ENCODE peak calls at places on chromosomes 12 and 14, in five cellular contexts. One of them, this sample, is unnamed.

GRCh38 chr14:103072595-103073366 is 11.2 kb upstream of the LBHD2 start:
- DNase-seq in mesothelial cell of epicardium: no peak
- DNase-seq in MCF 10A: peak; percentile 33
- DNase-seq in nephron progenitor cell: no peak
- DNase-seq in heart left ventricle: peak; percentile 41
- DNase-seq in this sample: no peak

GRCh38 chr14:26427059-26427458 is 170.8 kb downstream of the NOVA1 start:
- DNase-seq in mesothelial cell of epicardium: no peak
- DNase-seq in heart left ventricle: no peak
- DNase-seq in MCF 10A: peak; percentile 0
- DNase-seq in nephron progenitor cell: no peak
- DNase-seq in this sample: no peak

GRCh38 chr12:78120866-78121590 is 290.3 kb downstream of the NAV3 start:
- DNase-seq in heart left ventricle: no peak
- DNase-seq in MCF 10A: peak; percentile 51
- DNase-seq in nephron progenitor cell: no peak
- DNase-seq in mesothelial cell of epicardium: no peak
- DNase-seq in this sample: no peak

GRCh38 chr12:96751626-96752025 is 155.4 kb upstream of the NEDD1 start:
- DNase-seq in heart left ventricle: no peak
- DNase-seq in mesothelial cell of epicardium: no peak
- DNase-seq in nephron progenitor cell: no peak
- DNase-seq in MCF 10A: no peak
- DNase-seq in this sample: no peak

GRCh38 chr12:129483494-129483893 is 420.3 kb downstream of the TMEM132D start:
- DNase-seq in mesothelial cell of epicardium: no peak
- DNase-seq in heart left ventricle: no peak
- DNase-seq in MCF 10A: no peak
- DNase-seq in nephron progenitor cell: no peak
- DNase-seq in this sample: no peak

GRCh38 chr14:94673071-94673470 is 60.9 kb downstream of the SERPINA3 start:
- DNase-seq in MCF 10A: no peak
- DNase-seq in mesothelial cell of epicardium: no peak
- DNase-seq in heart left ventricle: no peak
- DNase-seq in nephron progenitor cell: no peak
- DNase-seq in this sample: no peak

GRCh38 chr14:101409006-101409543 is 152.2 kb upstream of the DIO3 start:
- DNase-seq in heart left ventricle: no peak
- DNase-seq in nephron progenitor cell: no peak
- DNase-seq in mesothelial cell of epicardium: no peak
- DNase-seq in MCF 10A: no peak
- DNase-seq in this sample: no peak

GRCh38 chr12:112606611-112607366 is 184.8 kb upstream of the RPH3A start:
- DNase-seq in mesothelial cell of epicardium: no peak
- DNase-seq in nephron progenitor cell: no peak
- DNase-seq in heart left ventricle: no peak
- DNase-seq in MCF 10A: no peak
- DNase-seq in this sample: no peak

GRCh38 chr12:17928708-17929366 is 161.2 kb downstream of the RERGL start:
- DNase-seq in mesothelial cell of epicardium: no peak
- DNase-seq in heart left ventricle: no peak
- DNase-seq in nephron progenitor cell: no peak
- DNase-seq in MCF 10A: peak; percentile 60
- DNase-seq in this sample: no peak

GRCh38 chr12:27595231-27595642 is 71.2 kb downstream of the PPFIBP1 start:
- DNase-seq in MCF 10A: no peak
- DNase-seq in heart left ventricle: no peak
- DNase-seq in nephron progenitor cell: peak; percentile 9
- DNase-seq in mesothelial cell of epicardium: no peak
- DNase-seq in this sample: peak; percentile 54

GRCh38 chr12:121803861-121804416 is at the start of gene SETD1B:
- DNase-seq in mesothelial cell of epicardium: no peak
- DNase-seq in heart left ventricle: peak; percentile 84
- DNase-seq in MCF 10A: peak; percentile 54
- DNase-seq in nephron progenitor cell: peak; percentile 54
- DNase-seq in this sample: peak; percentile 66

GRCh38 chr12:124609041-124609984 is 41.9 kb upstream of the NCOR2 start:
- DNase-seq in nephron progenitor cell: no peak
- DNase-seq in mesothelial cell of epicardium: peak; percentile 89
- DNase-seq in MCF 10A: peak; percentile 90
- DNase-seq in heart left ventricle: peak; percentile 92
- DNase-seq in this sample: peak; percentile 98

DNA sequence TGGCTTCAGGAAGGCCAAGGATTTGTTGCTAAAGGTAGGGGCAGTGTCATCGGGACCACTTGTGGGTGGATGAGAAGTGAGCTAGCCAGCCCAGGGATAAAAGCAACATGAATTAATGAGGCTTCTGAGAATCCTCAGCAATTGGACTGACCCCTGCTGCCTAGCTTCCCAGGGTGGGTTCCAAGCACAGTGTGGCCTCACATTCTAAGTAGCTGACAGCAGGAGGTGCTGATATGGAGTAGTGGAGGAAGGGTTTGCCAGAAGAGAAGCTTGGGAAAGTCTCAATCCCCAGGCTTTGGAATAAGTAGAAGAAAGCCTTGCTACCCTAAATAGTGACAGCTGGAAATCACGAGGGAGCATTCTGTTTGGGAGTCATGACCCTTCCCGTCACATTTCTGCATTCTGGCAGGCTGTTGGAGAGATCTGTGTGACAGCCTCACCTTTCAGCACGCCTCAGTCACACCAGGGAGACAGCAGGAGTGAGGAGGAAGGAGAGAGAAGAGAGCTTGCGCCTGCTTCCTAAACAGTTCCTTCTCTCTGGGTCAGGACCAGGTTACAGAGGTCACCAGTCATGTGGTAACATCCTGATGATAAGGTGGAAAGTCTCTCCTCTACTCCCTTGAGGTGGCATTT is 31.2 kb downstream of the DACT1 start:
- DNase-seq in mesothelial cell of epicardium: no peak
- DNase-seq in nephron progenitor cell: peak; percentile 17
- DNase-seq in MCF 10A: no peak
- DNase-seq in heart left ventricle: no peak
- DNase-seq in this sample: no peak
- TF ChIP-seq CTCF in mesothelial cell of epicardium: no peak
- TF ChIP-seq CTCF in nephron progenitor cell: no peak
- TF ChIP-seq CTCF in MCF 10A: no peak
- TF ChIP-seq CTCF in heart left ventricle: no peak
- TF ChIP-seq CTCF in this sample: no peak

DNA sequence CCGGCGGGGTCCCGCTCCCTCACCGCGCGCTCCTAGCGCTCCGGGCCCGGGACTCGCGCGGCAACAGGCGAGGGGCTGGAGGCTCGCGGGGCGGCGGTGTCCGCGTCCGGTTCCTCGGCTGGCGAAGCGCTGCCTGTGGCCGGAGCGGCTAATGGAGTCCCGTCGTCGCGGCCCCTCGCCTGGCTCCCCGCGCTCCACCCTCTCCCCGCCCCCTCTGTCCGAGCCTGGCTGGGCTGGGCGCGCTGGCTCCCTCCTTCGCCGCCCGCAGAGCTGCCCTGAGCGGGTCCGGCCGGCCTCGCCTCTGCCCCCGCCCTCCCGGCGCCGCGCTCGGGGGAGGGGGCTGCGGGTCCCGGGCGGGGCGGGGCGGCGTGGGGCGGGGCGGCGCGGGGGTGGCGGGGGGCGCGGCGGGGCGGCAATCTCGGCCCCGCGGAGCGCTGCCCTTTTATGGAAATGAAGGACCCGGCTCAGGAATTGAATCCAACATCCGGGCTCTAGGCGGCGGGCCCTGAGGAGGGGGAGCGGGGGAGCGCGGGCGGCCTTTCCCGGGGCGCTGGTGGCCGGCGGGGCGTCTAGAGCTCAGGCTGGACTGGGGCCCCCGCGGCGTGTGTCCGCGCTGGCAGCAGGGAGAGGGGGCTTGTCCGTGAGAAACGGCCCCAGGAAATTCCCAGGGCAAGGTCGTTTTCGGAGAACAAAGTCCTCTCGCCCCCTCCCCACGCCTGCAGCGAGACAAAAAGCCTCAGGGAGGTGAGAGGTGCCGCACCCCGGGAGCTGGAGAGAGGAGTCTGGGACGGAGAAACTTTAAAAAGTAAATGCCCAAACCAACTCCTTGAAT is at the start of gene FERMT2:
- DNase-seq in heart left ventricle: peak; percentile 92
- DNase-seq in mesothelial cell of epicardium: peak; percentile 75
- DNase-seq in nephron progenitor cell: peak; percentile 94
- DNase-seq in MCF 10A: peak; percentile 84
- DNase-seq in this sample: peak; percentile 75
- TF ChIP-seq CTCF in heart left ventricle: no peak
- TF ChIP-seq CTCF in mesothelial cell of epicardium: no peak
- TF ChIP-seq CTCF in nephron progenitor cell: no peak
- TF ChIP-seq CTCF in MCF 10A: no peak
- TF ChIP-seq CTCF in this sample: no peak

GRCh38 chr14:56386024-56386423 is 193.6 kb upstream of the TMEM260 start:
- DNase-seq in mesothelial cell of epicardium: no peak
- DNase-seq in nephron progenitor cell: no peak
- DNase-seq in MCF 10A: no peak
- DNase-seq in heart left ventricle: no peak
- DNase-seq in this sample: no peak

GRCh38 chr14:56394826-56395543 is 184.6 kb upstream of the TMEM260 start:
- DNase-seq in heart left ventricle: no peak
- DNase-seq in nephron progenitor cell: no peak
- DNase-seq in MCF 10A: no peak
- DNase-seq in mesothelial cell of epicardium: no peak
- DNase-seq in this sample: no peak

DNA sequence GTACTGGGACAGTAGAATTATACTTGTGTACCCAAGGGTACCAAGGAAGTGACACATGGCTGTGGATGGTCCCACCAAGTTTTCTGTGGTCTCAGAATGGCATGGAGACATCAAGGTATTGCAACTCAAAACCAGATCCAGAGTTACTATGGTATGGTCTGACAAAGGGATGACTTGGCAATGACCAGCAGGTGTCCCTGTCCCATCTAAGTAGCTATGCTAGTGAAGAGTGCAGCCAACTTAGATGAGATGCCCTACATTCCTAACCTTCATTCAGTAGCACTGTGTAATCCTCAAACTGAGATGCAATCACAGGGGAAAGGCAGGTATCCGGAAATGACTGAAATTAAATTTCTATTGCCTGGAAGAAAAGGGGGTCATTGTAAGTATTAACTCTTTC is 188.7 kb upstream of the TMEM260 start:
- DNase-seq in heart left ventricle: no peak
- DNase-seq in MCF 10A: no peak
- DNase-seq in nephron progenitor cell: no peak
- DNase-seq in mesothelial cell of epicardium: no peak
- DNase-seq in this sample: no peak
- TF ChIP-seq CTCF in heart left ventricle: no peak
- TF ChIP-seq CTCF in MCF 10A: no peak
- TF ChIP-seq CTCF in nephron progenitor cell: no peak
- TF ChIP-seq CTCF in mesothelial cell of epicardium: no peak
- TF ChIP-seq CTCF in this sample: no peak

GRCh38 chr14:37197421-37198272 is at the start of gene MIPOL1:
- DNase-seq in heart left ventricle: peak; percentile 92
- DNase-seq in mesothelial cell of epicardium: peak; percentile 69
- DNase-seq in MCF 10A: peak; percentile 85
- DNase-seq in nephron progenitor cell: peak; percentile 81
- DNase-seq in this sample: peak; percentile 81
- TF ChIP-seq CTCF in heart left ventricle: no peak
- TF ChIP-seq CTCF in mesothelial cell of epicardium: no peak
- TF ChIP-seq CTCF in MCF 10A: no peak
- TF ChIP-seq CTCF in nephron progenitor cell: no peak
- TF ChIP-seq CTCF in this sample: no peak

DNA sequence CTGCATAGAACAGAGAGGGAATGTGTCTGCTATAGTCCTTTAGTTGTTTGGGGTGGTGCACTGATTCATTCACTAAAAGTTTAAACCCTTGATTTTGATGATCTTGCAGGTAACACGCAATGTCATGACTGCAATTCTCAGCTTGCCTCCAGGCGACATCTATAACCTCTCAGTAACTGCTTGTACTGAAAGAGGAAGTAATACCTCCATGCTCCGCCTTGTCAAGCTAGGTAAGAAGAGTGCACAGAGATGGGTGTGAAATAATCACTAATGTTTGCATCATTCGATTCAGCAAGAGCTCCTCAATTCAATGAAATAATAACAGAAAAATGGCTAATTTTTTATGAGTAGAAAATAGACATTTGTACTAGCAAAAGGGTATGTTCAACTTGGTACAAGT is 203.7 kb downstream of the PTPRO start:
- DNase-seq in mesothelial cell of epicardium: no peak
- DNase-seq in nephron progenitor cell: no peak
- DNase-seq in heart left ventricle: no peak
- DNase-seq in MCF 10A: peak; percentile 72
- DNase-seq in this sample: no peak
- TF ChIP-seq CTCF in mesothelial cell of epicardium: no peak
- TF ChIP-seq CTCF in nephron progenitor cell: no peak
- TF ChIP-seq CTCF in heart left ventricle: no peak
- TF ChIP-seq CTCF in MCF 10A: no peak
- TF ChIP-seq CTCF in this sample: no peak

GRCh38 chr14:59897757-59898383 is 22.1 kb upstream of the LRRC9 start:
- DNase-seq in MCF 10A: peak; percentile 73
- DNase-seq in nephron progenitor cell: peak; percentile 23
- DNase-seq in heart left ventricle: no peak
- DNase-seq in mesothelial cell of epicardium: no peak
- DNase-seq in this sample: peak; percentile 53
- TF ChIP-seq CTCF in MCF 10A: peak; percentile 84
- TF ChIP-seq CTCF in nephron progenitor cell: peak; percentile 45
- TF ChIP-seq CTCF in heart left ventricle: no peak
- TF ChIP-seq CTCF in mesothelial cell of epicardium: no peak
- TF ChIP-seq CTCF in this sample: no peak

This sample was measured in mucosa of descending colon.